ENCODE peak calls at places on chromosomes 5 and 9, in four cellular contexts. One of them, this sample, is unnamed. For H3K4me1, the result is how much of the 10 kb centered on the place peaks cover.

GRCh38 chr5:8807636-8808035 is 738.2 kb downstream of the SEMA5A start:
- DNase-seq in HepG2: no peak
- DNase-seq in K562: no peak
- DNase-seq in HCT116: no peak
- DNase-seq in this sample: no peak

GRCh38 chr5:138240690-138241385 is 27.7 kb upstream of the CDC23 start:
- DNase-seq in HepG2: no peak
- DNase-seq in K562: no peak
- DNase-seq in HCT116: no peak
- DNase-seq in this sample: no peak

GRCh38 chr9:69877852-69878507 is 57.4 kb downstream of the CFAP95 start:
- DNase-seq in HepG2: peak
- DNase-seq in K562: no peak
- DNase-seq in HCT116: peak
- DNase-seq in this sample: no peak

GRCh38 chr5:62256161-62257017 is 49.6 kb upstream of the KIF2A start:
- DNase-seq in HepG2: no peak
- DNase-seq in K562: peak
- DNase-seq in HCT116: no peak
- DNase-seq in this sample: no peak

GRCh38 chr9:115680226-115680625 is 473.4 kb upstream of the PAPPA start:
- DNase-seq in HepG2: no peak
- DNase-seq in K562: no peak
- DNase-seq in HCT116: no peak
- DNase-seq in this sample: no peak

GRCh38 chr9:2346277-2346913 is 275.2 kb upstream of the VLDLR start:
- DNase-seq in HepG2: no peak
- DNase-seq in K562: no peak
- DNase-seq in HCT116: no peak
- DNase-seq in this sample: no peak

GRCh38 chr5:103918668-103919367 is 356.2 kb upstream of the NUDT12 start:
- DNase-seq in HepG2: no peak
- DNase-seq in K562: no peak
- DNase-seq in HCT116: no peak
- DNase-seq in this sample: no peak

GRCh38 chr5:82045526-82046267 is 73.9 kb downstream of the ATG10 start:
- DNase-seq in HepG2: no peak
- DNase-seq in K562: no peak
- DNase-seq in HCT116: no peak
- DNase-seq in this sample: no peak

GRCh38 chr5:15787676-15788075 is 287.7 kb downstream of the FBXL7 start:
- DNase-seq in HepG2: no peak
- DNase-seq in K562: no peak
- DNase-seq in HCT116: no peak
- DNase-seq in this sample: no peak

GRCh38 chr9:7117676-7118561 is 360.1 kb downstream of the KDM4C start:
- DNase-seq in HepG2: no peak
- DNase-seq in K562: no peak
- DNase-seq in HCT116: no peak
- DNase-seq in this sample: no peak

GRCh38 chr9:136615631-136616306 is 46.9 kb upstream of the EGFL7 start:
- DNase-seq in HepG2: no peak
- DNase-seq in K562: no peak
- DNase-seq in HCT116: no peak
- DNase-seq in this sample: no peak

GRCh38 chr9:92312887-92313623 is 12.1 kb downstream of the NOL8 start:
- DNase-seq in HepG2: no peak
- DNase-seq in K562: no peak
- DNase-seq in HCT116: no peak
- DNase-seq in this sample: no peak

GRCh38 chr9:4967521-4967920 is 17.6 kb upstream of the JAK2 start:
- DNase-seq in HepG2: no peak
- DNase-seq in K562: no peak
- DNase-seq in HCT116: no peak
- DNase-seq in this sample: no peak

GRCh38 chr9:81113408-81114124 is 575.8 kb downstream of the TLE1 start:
- DNase-seq in HepG2: no peak
- DNase-seq in K562: no peak
- DNase-seq in HCT116: no peak
- DNase-seq in this sample: no peak

GRCh38 chr5:79416499-79416898 is 97.4 kb downstream of the HOMER1 start:
- DNase-seq in HepG2: no peak
- DNase-seq in K562: no peak
- DNase-seq in HCT116: no peak
- DNase-seq in this sample: no peak

GRCh38 chr5:125526940-125527339 is 780.5 kb upstream of the ZNF608 start:
- DNase-seq in HepG2: no peak
- DNase-seq in K562: no peak
- DNase-seq in HCT116: no peak
- DNase-seq in this sample: no peak

GRCh38 chr5:73733219-73733618 is 107.2 kb downstream of the ARHGEF28 start:
- DNase-seq in HepG2: no peak
- DNase-seq in K562: no peak
- DNase-seq in HCT116: no peak
- DNase-seq in this sample: no peak

GRCh38 chr5:39547548-39548154 is 122.9 kb upstream of the DAB2 start:
- DNase-seq in HepG2: peak
- DNase-seq in K562: peak
- DNase-seq in HCT116: peak
- DNase-seq in this sample: peak

GRCh38 chr5:136522217-136522956 is 157.0 kb upstream of the TRPC7 start:
- DNase-seq in HepG2: no peak
- DNase-seq in K562: no peak
- DNase-seq in HCT116: no peak
- DNase-seq in this sample: no peak

GRCh38 chr9:122580360-122580759 is 2.8 kb downstream of the OR1L8 start:
- DNase-seq in HepG2: no peak
- DNase-seq in K562: peak
- DNase-seq in HCT116: peak
- DNase-seq in this sample: no peak

GRCh38 chr9:882416-882931 is 41.0 kb downstream of the DMRT1 start:
- DNase-seq in HepG2: peak
- DNase-seq in K562: no peak
- DNase-seq in HCT116: peak
- DNase-seq in this sample: no peak
- TF ChIP-seq CTCF in HepG2: no peak
- TF ChIP-seq CTCF in K562: no peak
- TF ChIP-seq CTCF in HCT116: peak
- TF ChIP-seq CTCF in this sample: peak

DNA sequence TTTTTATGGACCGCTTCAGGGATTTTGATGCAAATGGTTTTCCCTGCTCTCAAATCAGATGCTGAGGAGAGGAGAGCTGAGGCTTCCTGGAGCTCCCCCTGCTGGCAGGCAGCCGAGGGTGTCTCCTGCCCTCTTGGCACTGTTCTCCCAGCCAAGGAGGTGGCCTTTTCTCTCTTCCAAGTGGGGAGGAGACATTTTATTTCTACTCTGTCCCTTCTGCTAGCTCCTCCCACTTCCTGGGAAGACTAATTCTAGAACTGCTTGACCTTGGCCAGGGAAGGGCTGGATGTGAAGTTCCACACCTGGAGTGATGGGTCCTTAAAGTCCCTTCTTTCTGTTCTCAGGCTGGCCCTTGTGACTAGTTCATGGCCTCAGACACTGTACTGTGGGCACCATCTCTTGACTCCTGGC is 31.8 kb downstream of the PTPA start:
- DNase-seq in HepG2: peak
- DNase-seq in K562: peak
- DNase-seq in HCT116: peak
- DNase-seq in this sample: peak
- H3K4me1 ChIP-seq in HepG2: half or more
- H3K4me1 ChIP-seq in K562: under half
- H3K4me1 ChIP-seq in HCT116: under half
- H3K4me1 ChIP-seq in this sample: under half

GRCh38 chr5:32155211-32155610 is 18.9 kb downstream of the GOLPH3 start:
- DNase-seq in HepG2: no peak
- DNase-seq in K562: no peak
- DNase-seq in HCT116: no peak
- DNase-seq in this sample: no peak

GRCh38 chr5:32157078-32157477 is 17.0 kb downstream of the GOLPH3 start:
- DNase-seq in HepG2: no peak
- DNase-seq in K562: no peak
- DNase-seq in HCT116: no peak
- DNase-seq in this sample: no peak

GRCh38 chr5:32158679-32158975 is 15.5 kb downstream of the GOLPH3 start:
- DNase-seq in HepG2: no peak
- DNase-seq in K562: no peak
- DNase-seq in HCT116: no peak
- DNase-seq in this sample: no peak

GRCh38 chr5:32159328-32160072 is 14.6 kb downstream of the GOLPH3 start:
- DNase-seq in HepG2: no peak
- DNase-seq in K562: no peak
- DNase-seq in HCT116: no peak
- DNase-seq in this sample: no peak

GRCh38 chr5:32156635-32157034 is 17.5 kb downstream of the GOLPH3 start:
- DNase-seq in HepG2: no peak
- DNase-seq in K562: no peak
- DNase-seq in HCT116: no peak
- DNase-seq in this sample: no peak
- TF ChIP-seq TCF7L2 in HepG2: no peak
- TF ChIP-seq TCF7L2 in K562: no peak
- TF ChIP-seq TCF7L2 in HCT116: no peak
- TF ChIP-seq TCF7L2 in this sample: no peak

GRCh38 chr5:155128786-155129512 is 115.4 kb downstream of the KIF4B start:
- DNase-seq in HepG2: no peak
- DNase-seq in K562: no peak
- DNase-seq in HCT116: no peak
- DNase-seq in this sample: no peak

GRCh38 chr5:155125696-155126095 is 112.1 kb downstream of the KIF4B start:
- DNase-seq in HepG2: no peak
- DNase-seq in K562: no peak
- DNase-seq in HCT116: no peak
- DNase-seq in this sample: no peak

GRCh38 chr5:155127552-155127951 is 114.0 kb downstream of the KIF4B start:
- DNase-seq in HepG2: no peak
- DNase-seq in K562: no peak
- DNase-seq in HCT116: no peak
- DNase-seq in this sample: no peak

GRCh38 chr5:155129513-155129880 is 115.9 kb downstream of the KIF4B start:
- DNase-seq in HepG2: no peak
- DNase-seq in K562: no peak
- DNase-seq in HCT116: no peak
- DNase-seq in this sample: peak

DNA sequence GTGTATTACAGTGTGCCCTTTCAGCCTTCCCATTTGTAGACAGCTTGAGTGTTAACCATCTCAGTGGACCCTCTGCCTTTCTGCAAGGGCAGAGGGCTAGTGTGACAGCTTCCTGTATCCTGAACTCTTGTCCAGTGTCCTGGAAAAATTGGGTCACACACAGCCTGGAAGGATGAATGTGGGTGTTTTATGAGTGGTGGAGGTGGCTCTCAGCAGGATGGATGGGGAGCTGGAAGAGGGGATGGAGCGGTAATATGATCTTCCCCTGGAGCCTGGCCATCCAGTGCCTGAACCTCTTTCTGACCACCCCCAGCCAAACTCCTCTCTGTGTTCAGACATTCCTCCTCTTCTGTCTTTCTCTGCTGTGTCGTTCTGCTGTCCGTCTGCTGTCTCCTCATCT is 113.0 kb downstream of the KIF4B start:
- DNase-seq in HepG2: no peak
- DNase-seq in K562: no peak
- DNase-seq in HCT116: no peak
- DNase-seq in this sample: no peak
- TF ChIP-seq CTCF in HepG2: no peak
- TF ChIP-seq CTCF in K562: no peak
- TF ChIP-seq CTCF in HCT116: no peak
- TF ChIP-seq CTCF in this sample: no peak

GRCh38 chr9:95078516-95078915 is 239.0 kb downstream of the FANCC start:
- DNase-seq in HepG2: no peak
- DNase-seq in K562: no peak
- DNase-seq in HCT116: no peak
- DNase-seq in this sample: no peak
- H3K4me1 ChIP-seq in HepG2: under half
- H3K4me1 ChIP-seq in K562: under half
- H3K4me1 ChIP-seq in HCT116: under half
- H3K4me1 ChIP-seq in this sample: under half

GRCh38 chr9:134230092-134230941 is 66.0 kb upstream of the RNU6ATAC start:
- DNase-seq in HepG2: no peak
- DNase-seq in K562: no peak
- DNase-seq in HCT116: no peak
- DNase-seq in this sample: no peak

GRCh38 chr9:134229466-134230091 is 65.2 kb upstream of the RNU6ATAC start:
- DNase-seq in HepG2: no peak
- DNase-seq in K562: no peak
- DNase-seq in HCT116: no peak
- DNase-seq in this sample: no peak

GRCh38 chr9:134231767-134232166 is 67.4 kb upstream of the RNU6ATAC start:
- DNase-seq in HepG2: no peak
- DNase-seq in K562: no peak
- DNase-seq in HCT116: no peak
- DNase-seq in this sample: no peak

GRCh38 chr9:134231330-134231745 is 67.0 kb upstream of the RNU6ATAC start:
- DNase-seq in HepG2: no peak
- DNase-seq in K562: no peak
- DNase-seq in HCT116: no peak
- DNase-seq in this sample: no peak

DNA sequence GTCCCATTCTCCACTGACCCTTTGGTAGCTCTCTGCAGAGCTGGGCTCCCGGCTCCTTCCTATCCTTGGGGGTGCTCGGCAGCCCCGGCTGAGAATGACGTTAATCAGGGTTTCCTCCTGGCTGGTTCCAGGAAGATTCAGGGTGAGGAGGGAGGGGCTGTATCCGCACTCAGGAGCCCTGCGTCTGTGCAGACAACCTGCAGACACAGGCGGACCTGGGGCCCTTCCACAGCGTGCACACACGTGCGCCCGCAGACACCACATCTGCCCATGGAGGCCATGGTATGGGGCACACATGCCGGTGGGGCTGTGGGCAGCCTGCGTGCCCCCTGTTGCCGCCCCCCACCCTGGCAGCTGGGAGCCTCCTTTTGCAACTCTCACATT is 66.6 kb upstream of the RNU6ATAC start:
- DNase-seq in HepG2: no peak
- DNase-seq in K562: no peak
- DNase-seq in HCT116: no peak
- DNase-seq in this sample: no peak
- TF ChIP-seq TCF7L2 in HepG2: no peak
- TF ChIP-seq TCF7L2 in K562: no peak
- TF ChIP-seq TCF7L2 in HCT116: no peak
- TF ChIP-seq TCF7L2 in this sample: no peak

GRCh38 chr5:142715291-142715690 is 29.4 kb upstream of the FGF1 start:
- DNase-seq in HepG2: no peak
- DNase-seq in K562: no peak
- DNase-seq in HCT116: no peak
- DNase-seq in this sample: no peak

GRCh38 chr5:142717582-142718215 is 31.8 kb upstream of the FGF1 start:
- DNase-seq in HepG2: peak
- DNase-seq in K562: no peak
- DNase-seq in HCT116: no peak
- DNase-seq in this sample: no peak

GRCh38 chr5:142713151-142713706 is 27.3 kb upstream of the FGF1 start:
- DNase-seq in HepG2: peak
- DNase-seq in K562: peak
- DNase-seq in HCT116: peak
- DNase-seq in this sample: peak

GRCh38 chr5:142719836-142720330 is 34.0 kb upstream of the FGF1 start:
- DNase-seq in HepG2: no peak
- DNase-seq in K562: no peak
- DNase-seq in HCT116: no peak
- DNase-seq in this sample: no peak

GRCh38 chr5:142716963-142717362 is 31.1 kb upstream of the FGF1 start:
- DNase-seq in HepG2: peak
- DNase-seq in K562: no peak
- DNase-seq in HCT116: peak
- DNase-seq in this sample: no peak
- TF ChIP-seq CTCF in HepG2: peak
- TF ChIP-seq CTCF in K562: peak
- TF ChIP-seq CTCF in HCT116: peak
- TF ChIP-seq CTCF in this sample: no peak